ENCODE peak calls at places on chromosomes 5 and 9, in seven cellular contexts. One of them, this sample, is unnamed.

GRCh38 chr9:38066907-38067610 is 2.0 kb downstream of the SHB start:
- DNase-seq in mammary epithelial cell: peak
- DNase-seq in colonic mucosa: peak
- DNase-seq in HepG2: no peak
- DNase-seq in HCT116: no peak
- DNase-seq in fibroblast of lung: peak
- DNase-seq in H1: no peak
- DNase-seq in this sample: peak

GRCh38 chr9:69815313-69815712 is 5.3 kb upstream of the CFAP95 start:
- DNase-seq in mammary epithelial cell: no peak
- DNase-seq in colonic mucosa: no peak
- DNase-seq in HepG2: no peak
- DNase-seq in HCT116: no peak
- DNase-seq in fibroblast of lung: no peak
- DNase-seq in H1: no peak
- DNase-seq in this sample: no peak

GRCh38 chr5:71576241-71576640 is 10.9 kb upstream of the MCCC2 start:
- DNase-seq in mammary epithelial cell: no peak
- DNase-seq in colonic mucosa: no peak
- DNase-seq in HepG2: no peak
- DNase-seq in HCT116: no peak
- DNase-seq in fibroblast of lung: no peak
- DNase-seq in H1: no peak
- DNase-seq in this sample: no peak

GRCh38 chr5:62310426-62311105 is 4.6 kb downstream of the KIF2A start:
- DNase-seq in mammary epithelial cell: no peak
- DNase-seq in colonic mucosa: no peak
- DNase-seq in HepG2: no peak
- DNase-seq in HCT116: no peak
- DNase-seq in fibroblast of lung: no peak
- DNase-seq in H1: no peak
- DNase-seq in this sample: no peak

GRCh38 chr5:104763163-104763562 is 1200.6 kb upstream of the NUDT12 start:
- DNase-seq in mammary epithelial cell: no peak
- DNase-seq in colonic mucosa: no peak
- DNase-seq in HepG2: no peak
- DNase-seq in HCT116: no peak
- DNase-seq in fibroblast of lung: no peak
- DNase-seq in H1: no peak
- DNase-seq in this sample: no peak

GRCh38 chr9:123946257-123946855 is 16.4 kb upstream of the DENND1A start:
- DNase-seq in mammary epithelial cell: no peak
- DNase-seq in colonic mucosa: no peak
- DNase-seq in HepG2: no peak
- DNase-seq in HCT116: no peak
- DNase-seq in fibroblast of lung: no peak
- DNase-seq in H1: no peak
- DNase-seq in this sample: no peak

GRCh38 chr9:88258587-88258986 is 120.3 kb upstream of the SPATA31C2 start:
- DNase-seq in mammary epithelial cell: no peak
- DNase-seq in colonic mucosa: no peak
- DNase-seq in HepG2: no peak
- DNase-seq in HCT116: no peak
- DNase-seq in fibroblast of lung: no peak
- DNase-seq in H1: no peak
- DNase-seq in this sample: no peak

GRCh38 chr5:168334161-168335094 is 43.0 kb downstream of the WWC1 start:
- DNase-seq in mammary epithelial cell: no peak
- DNase-seq in colonic mucosa: no peak
- DNase-seq in HepG2: no peak
- DNase-seq in HCT116: no peak
- DNase-seq in fibroblast of lung: peak
- DNase-seq in H1: peak
- DNase-seq in this sample: peak

GRCh38 chr5:147445951-147446350 is 63.9 kb downstream of the DPYSL3 start:
- DNase-seq in mammary epithelial cell: no peak
- DNase-seq in colonic mucosa: no peak
- DNase-seq in HepG2: no peak
- DNase-seq in HCT116: no peak
- DNase-seq in fibroblast of lung: no peak
- DNase-seq in H1: no peak
- DNase-seq in this sample: no peak

GRCh38 chr5:119031047-119031886 is 39.6 kb upstream of the DMXL1 start:
- DNase-seq in mammary epithelial cell: no peak
- DNase-seq in colonic mucosa: no peak
- DNase-seq in HepG2: no peak
- DNase-seq in HCT116: no peak
- DNase-seq in fibroblast of lung: no peak
- DNase-seq in H1: no peak
- DNase-seq in this sample: no peak

GRCh38 chr5:119031905-119032304 is 39.0 kb upstream of the DMXL1 start:
- DNase-seq in mammary epithelial cell: peak
- DNase-seq in colonic mucosa: no peak
- DNase-seq in HepG2: no peak
- DNase-seq in HCT116: peak
- DNase-seq in fibroblast of lung: no peak
- DNase-seq in H1: no peak
- DNase-seq in this sample: no peak

GRCh38 chr5:119033135-119033534 is 37.8 kb upstream of the DMXL1 start:
- DNase-seq in mammary epithelial cell: no peak
- DNase-seq in colonic mucosa: no peak
- DNase-seq in HepG2: no peak
- DNase-seq in HCT116: no peak
- DNase-seq in fibroblast of lung: no peak
- DNase-seq in H1: no peak
- DNase-seq in this sample: no peak

GRCh38 chr5:119032653-119033052 is 38.2 kb upstream of the DMXL1 start:
- DNase-seq in mammary epithelial cell: no peak
- DNase-seq in colonic mucosa: no peak
- DNase-seq in HepG2: no peak
- DNase-seq in HCT116: no peak
- DNase-seq in fibroblast of lung: no peak
- DNase-seq in H1: no peak
- DNase-seq in this sample: no peak

GRCh38 chr5:119028575-119028974 is 40.2 kb upstream of the DTWD2 start:
- DNase-seq in mammary epithelial cell: no peak
- DNase-seq in colonic mucosa: no peak
- DNase-seq in HepG2: no peak
- DNase-seq in HCT116: no peak
- DNase-seq in fibroblast of lung: no peak
- DNase-seq in H1: no peak
- DNase-seq in this sample: no peak
- H3K9ac ChIP-seq in mammary epithelial cell: no peak
- H3K9ac ChIP-seq in colonic mucosa: no peak
- H3K9ac ChIP-seq in HepG2: no peak
- H3K9ac ChIP-seq in HCT116: no peak
- H3K9ac ChIP-seq in fibroblast of lung: no peak
- H3K9ac ChIP-seq in H1: no peak
- H3K9ac ChIP-seq in this sample: no peak

DNA sequence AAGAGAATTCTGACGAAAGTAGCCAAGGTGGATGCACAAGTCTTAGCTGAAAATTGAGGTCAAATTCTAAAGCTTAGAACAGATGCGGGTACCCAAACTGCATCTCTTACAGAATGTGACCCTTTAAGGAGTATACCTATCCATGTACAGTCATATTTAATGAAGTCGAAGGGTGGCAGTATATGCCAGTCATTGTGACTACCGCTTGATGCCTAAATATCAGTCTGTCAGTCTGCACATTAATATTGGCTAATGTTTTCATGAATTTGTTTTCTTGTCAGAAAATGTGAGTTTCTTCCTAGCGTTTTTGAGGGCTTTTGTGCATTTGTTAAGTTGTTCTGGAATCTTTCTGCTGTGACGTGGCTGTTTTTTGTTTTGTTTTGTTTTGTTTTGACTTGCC is 264.5 kb upstream of the ELAVL2 start:
- DNase-seq in mammary epithelial cell: no peak
- DNase-seq in colonic mucosa: no peak
- DNase-seq in HepG2: no peak
- DNase-seq in HCT116: no peak
- DNase-seq in fibroblast of lung: no peak
- DNase-seq in H1: no peak
- DNase-seq in this sample: no peak
- TF ChIP-seq CTCF in mammary epithelial cell: no peak
- TF ChIP-seq CTCF in colonic mucosa: no peak
- TF ChIP-seq CTCF in HepG2: no peak
- TF ChIP-seq CTCF in HCT116: no peak
- TF ChIP-seq CTCF in fibroblast of lung: no peak
- TF ChIP-seq CTCF in H1: peak
- TF ChIP-seq CTCF in this sample: peak

GRCh38 chr9:92616199-92617129 is 53.5 kb downstream of the IPPK start:
- DNase-seq in mammary epithelial cell: no peak
- DNase-seq in colonic mucosa: peak
- DNase-seq in HepG2: peak
- DNase-seq in HCT116: no peak
- DNase-seq in fibroblast of lung: peak
- DNase-seq in H1: no peak
- DNase-seq in this sample: no peak

GRCh38 chr9:92615790-92616189 is 54.1 kb downstream of the IPPK start:
- DNase-seq in mammary epithelial cell: no peak
- DNase-seq in colonic mucosa: peak
- DNase-seq in HepG2: peak
- DNase-seq in HCT116: no peak
- DNase-seq in fibroblast of lung: no peak
- DNase-seq in H1: no peak
- DNase-seq in this sample: no peak

GRCh38 chr9:92617951-92618510 is 51.9 kb downstream of the IPPK start:
- DNase-seq in mammary epithelial cell: no peak
- DNase-seq in colonic mucosa: no peak
- DNase-seq in HepG2: no peak
- DNase-seq in HCT116: no peak
- DNase-seq in fibroblast of lung: no peak
- DNase-seq in H1: no peak
- DNase-seq in this sample: no peak

GRCh38 chr9:92618633-92619225 is 51.2 kb downstream of the IPPK start:
- DNase-seq in mammary epithelial cell: no peak
- DNase-seq in colonic mucosa: no peak
- DNase-seq in HepG2: peak
- DNase-seq in HCT116: no peak
- DNase-seq in fibroblast of lung: no peak
- DNase-seq in H1: no peak
- DNase-seq in this sample: peak

DNA sequence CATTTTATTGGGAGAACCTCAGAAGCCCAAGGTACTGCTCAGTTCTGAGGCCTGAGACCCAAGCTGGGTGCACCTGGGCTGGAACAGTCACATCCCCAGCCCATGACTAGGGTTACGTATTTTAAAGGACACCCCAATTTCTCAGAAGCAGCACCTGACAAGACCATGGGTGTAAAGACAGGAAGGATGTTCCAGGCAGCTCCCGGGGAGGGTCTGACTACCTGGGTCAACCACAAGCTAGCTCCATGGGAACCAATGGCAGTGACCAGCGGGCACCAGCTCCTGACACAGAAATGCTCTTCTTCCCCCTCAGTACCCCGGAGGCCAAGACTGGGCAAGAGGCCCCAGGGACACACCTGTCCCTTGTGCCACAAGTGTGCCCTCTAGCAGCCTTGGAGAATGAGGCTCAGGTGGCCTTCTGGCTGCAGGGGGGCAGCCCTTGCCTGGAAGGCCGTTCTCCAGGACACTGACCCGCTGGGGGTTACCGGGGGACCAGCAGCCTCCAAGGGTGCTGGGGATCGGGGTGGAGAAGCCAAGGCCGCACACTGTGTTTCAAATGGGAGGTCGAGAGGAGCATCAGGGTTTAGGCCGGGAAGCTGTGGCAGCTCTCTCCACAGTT is 52.6 kb downstream of the IPPK start:
- DNase-seq in mammary epithelial cell: no peak
- DNase-seq in colonic mucosa: no peak
- DNase-seq in HepG2: no peak
- DNase-seq in HCT116: no peak
- DNase-seq in fibroblast of lung: no peak
- DNase-seq in H1: no peak
- DNase-seq in this sample: no peak
- H3K4me3 ChIP-seq in mammary epithelial cell: no peak
- H3K4me3 ChIP-seq in colonic mucosa: no peak
- H3K4me3 ChIP-seq in HepG2: no peak
- H3K4me3 ChIP-seq in HCT116: no peak
- H3K4me3 ChIP-seq in fibroblast of lung: no peak
- H3K4me3 ChIP-seq in H1: no peak
- H3K4me3 ChIP-seq in this sample: no peak

DNA sequence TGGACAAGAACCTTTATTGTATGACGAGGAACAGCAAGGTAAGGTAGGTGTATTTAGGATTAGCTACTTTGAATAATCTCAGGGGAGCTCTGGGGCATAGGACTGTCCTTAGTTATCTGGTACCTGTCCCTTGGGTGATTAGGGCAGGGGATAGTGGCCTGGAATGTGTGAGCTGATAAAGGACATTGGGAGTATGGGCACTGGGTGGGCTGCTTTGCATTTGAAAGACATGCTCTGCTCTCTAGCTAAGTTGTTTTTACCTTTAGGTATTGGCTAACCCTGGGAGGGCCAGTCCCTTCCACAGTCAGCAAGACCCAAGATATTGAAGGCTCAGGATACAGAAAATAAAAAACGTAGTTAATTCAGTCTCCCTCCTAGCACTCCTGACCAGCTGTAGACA is 282.8 kb upstream of the C9orf72 start:
- DNase-seq in mammary epithelial cell: no peak
- DNase-seq in colonic mucosa: no peak
- DNase-seq in HepG2: no peak
- DNase-seq in HCT116: no peak
- DNase-seq in fibroblast of lung: no peak
- DNase-seq in H1: no peak
- DNase-seq in this sample: peak
- H3K9ac ChIP-seq in mammary epithelial cell: no peak
- H3K9ac ChIP-seq in colonic mucosa: no peak
- H3K9ac ChIP-seq in HepG2: no peak
- H3K9ac ChIP-seq in HCT116: no peak
- H3K9ac ChIP-seq in fibroblast of lung: no peak
- H3K9ac ChIP-seq in H1: no peak
- H3K9ac ChIP-seq in this sample: no peak

GRCh38 chr5:140172473-140172872 is 2.5 kb upstream of the CYSTM1 start:
- DNase-seq in mammary epithelial cell: no peak
- DNase-seq in colonic mucosa: no peak
- DNase-seq in HepG2: peak
- DNase-seq in HCT116: no peak
- DNase-seq in fibroblast of lung: no peak
- DNase-seq in H1: no peak
- DNase-seq in this sample: no peak

GRCh38 chr5:140165921-140166270 is 9.1 kb upstream of the CYSTM1 start:
- DNase-seq in mammary epithelial cell: no peak
- DNase-seq in colonic mucosa: no peak
- DNase-seq in HepG2: no peak
- DNase-seq in HCT116: no peak
- DNase-seq in fibroblast of lung: no peak
- DNase-seq in H1: no peak
- DNase-seq in this sample: no peak

GRCh38 chr5:140166911-140167310 is 8.1 kb upstream of the CYSTM1 start:
- DNase-seq in mammary epithelial cell: no peak
- DNase-seq in colonic mucosa: no peak
- DNase-seq in HepG2: no peak
- DNase-seq in HCT116: no peak
- DNase-seq in fibroblast of lung: no peak
- DNase-seq in H1: no peak
- DNase-seq in this sample: no peak

GRCh38 chr5:140168371-140168770 is 6.6 kb upstream of the CYSTM1 start:
- DNase-seq in mammary epithelial cell: no peak
- DNase-seq in colonic mucosa: no peak
- DNase-seq in HepG2: no peak
- DNase-seq in HCT116: no peak
- DNase-seq in fibroblast of lung: no peak
- DNase-seq in H1: no peak
- DNase-seq in this sample: no peak

GRCh38 chr5:140169410-140169809 is 5.6 kb upstream of the CYSTM1 start:
- DNase-seq in mammary epithelial cell: peak
- DNase-seq in colonic mucosa: no peak
- DNase-seq in HepG2: no peak
- DNase-seq in HCT116: no peak
- DNase-seq in fibroblast of lung: peak
- DNase-seq in H1: no peak
- DNase-seq in this sample: no peak
- TF ChIP-seq CTCF in mammary epithelial cell: no peak
- TF ChIP-seq CTCF in colonic mucosa: no peak
- TF ChIP-seq CTCF in HepG2: peak
- TF ChIP-seq CTCF in HCT116: peak
- TF ChIP-seq CTCF in fibroblast of lung: no peak
- TF ChIP-seq CTCF in H1: peak
- TF ChIP-seq CTCF in this sample: peak